ENCODE peak calls at places on chromosomes 11 and 22, in four cellular contexts. Y is CD8-positive, alpha-beta T cell; V is brain microvascular endothelial cell; Q is AG04450. Z is an unnamed sample.
A peak's percentile ranks its signal among the peaks of the same experiment; 100 is the strongest.

GRCh38 chr11:18253222-18253621 is 4.8 kb upstream of the SAA2 start:
- DNase-seq in Y (no peak), V (no peak), Q (no peak), Z (no peak)

GRCh38 chr11:104164028-104164520 is at the start of gene PDGFD:
- DNase-seq in Y (peak; percentile 40), V (peak; percentile 41), Q (peak; percentile 30), Z (no peak)

GRCh38 chr11:75815345-75815983 is 454 bp downstream of the UVRAG start:
- DNase-seq in Y (peak; percentile 38), V (peak; percentile 25), Q (no peak), Z (peak; percentile 19)

GRCh38 chr11:129992161-129992944 is 10.3 kb downstream of the PRDM10 start:
- DNase-seq in Y (peak; percentile 46), V (no peak), Q (no peak), Z (peak; percentile 26)

GRCh38 chr11:35288817-35289541 is 130.4 kb downstream of the SLC1A2 start:
- DNase-seq in Y (no peak), V (peak; percentile 63), Q (no peak), Z (no peak)

GRCh38 chr11:73140213-73141030 is 1.7 kb downstream of the FCHSD2 start:
- DNase-seq in Y (no peak), V (peak; percentile 39), Q (no peak), Z (no peak)

GRCh38 chr11:61777234-61778090 is 14.9 kb downstream of the TMEM258 start:
- DNase-seq in Y (peak; percentile 67), V (no peak), Q (no peak), Z (peak; percentile 47)

GRCh38 chr11:130006929-130007328 is 4.3 kb upstream of the PRDM10 start:
- DNase-seq in Y (no peak), V (no peak), Q (no peak), Z (no peak)

GRCh38 chr22:20656902-20657836 is 116.7 kb upstream of the SERPIND1 start:
- DNase-seq in Y (no peak), V (no peak), Q (no peak), Z (no peak)

GRCh38 chr11:900545-900944 is 10.1 kb downstream of the CHID1 start:
- DNase-seq in Y (no peak), V (no peak), Q (no peak), Z (no peak)

GRCh38 chr11:77152846-77153245 is 24.8 kb downstream of the MYO7A start:
- DNase-seq in Y (no peak), V (no peak), Q (no peak), Z (no peak)

GRCh38 chr11:116691779-116692178 is 81.0 kb downstream of the BUD13 start:
- DNase-seq in Y (peak; percentile 60), V (peak; percentile 11), Q (no peak), Z (peak; percentile 37)

GRCh38 chr11:47863189-47863892 is 15.2 kb upstream of the NUP160 start:
- DNase-seq in Y (no peak), V (peak; percentile 36), Q (peak; percentile 85), Z (no peak)

GRCh38 chr22:42214625-42215415 is 55.6 kb downstream of the TCF20 start:
- DNase-seq in Y (no peak), V (peak; percentile 7), Q (no peak), Z (no peak)

GRCh38 chr22:47031628-47031915 is 269.1 kb downstream of the TBC1D22A start:
- DNase-seq in Y (no peak), V (no peak), Q (no peak), Z (no peak)

GRCh38 chr11:133520707-133521106 is 11.6 kb downstream of the OPCML start:
- DNase-seq in Y (no peak), V (no peak), Q (no peak), Z (no peak)

GRCh38 chr11:28938091-28938490 is 829.9 kb downstream of the METTL15 start:
- DNase-seq in Y (no peak), V (no peak), Q (no peak), Z (no peak)

GRCh38 chr11:35302388-35302787 is 117.0 kb downstream of the SLC1A2 start:
- DNase-seq in Y (no peak), V (no peak), Q (no peak), Z (no peak)

GRCh38 chr11:10109836-10110235 is 184.2 kb downstream of the SBF2 start:
- DNase-seq in Y (no peak), V (no peak), Q (peak; percentile 67), Z (no peak)

GRCh38 chr11:10450451-10451398 is 4.3 kb upstream of the AMPD3 start:
- DNase-seq in Y (peak; percentile 53), V (no peak), Q (no peak), Z (peak; percentile 37)

GRCh38 chr11:133181066-133181465 is 351.2 kb downstream of the OPCML start:
- DNase-seq in Y (no peak), V (no peak), Q (no peak), Z (no peak)

GRCh38 chr11:66915046-66915832 is 42.9 kb downstream of the PC start:
- DNase-seq in Y (no peak), V (no peak), Q (no peak), Z (no peak)

GRCh38 chr11:125941606-125942275 is 4.1 kb upstream of the VSIG10L2 start:
- DNase-seq in Y (peak; percentile 53), V (no peak), Q (no peak), Z (peak; percentile 36)

GRCh38 chr11:121909571-121909970 is 206.4 kb downstream of the BLID start:
- DNase-seq in Y (no peak), V (no peak), Q (no peak), Z (no peak)

GRCh38 chr11:33891714-33892327 is at the start of gene LMO2:
- DNase-seq in Y (no peak), V (no peak), Q (no peak), Z (no peak)

GRCh38 chr11:2093575-2094353 is 45.4 kb downstream of the IGF2 start:
- DNase-seq in Y (no peak), V (no peak), Q (no peak), Z (no peak)
- TF ChIP-seq CTCF in Y (no peak), V (no peak), Q (no peak), Z (no peak)

GRCh38 chr11:65308281-65308891 is 6.3 kb upstream of the CDC42EP2 start:
- DNase-seq in Y (no peak), V (no peak), Q (no peak), Z (no peak)
- H3K27ac ChIP-seq in Y (no peak overlapping the region), V (no peak overlapping the region), Q (no peak overlapping the region), Z (no peak overlapping the region)

GRCh38 chr11:31809543-31809856 is 1.6 kb downstream of the PAX6 start:
- DNase-seq in Y (no peak), V (no peak), Q (no peak), Z (no peak)
- H3K27me3 ChIP-seq in Y (peaks cover 74% of the 10 kb centered on the region), V (peaks cover 95% of the 10 kb centered on the region), Q (peaks cover 97% of the 10 kb centered on the region), Z (peaks cover 97% of the 10 kb centered on the region)

DNA sequence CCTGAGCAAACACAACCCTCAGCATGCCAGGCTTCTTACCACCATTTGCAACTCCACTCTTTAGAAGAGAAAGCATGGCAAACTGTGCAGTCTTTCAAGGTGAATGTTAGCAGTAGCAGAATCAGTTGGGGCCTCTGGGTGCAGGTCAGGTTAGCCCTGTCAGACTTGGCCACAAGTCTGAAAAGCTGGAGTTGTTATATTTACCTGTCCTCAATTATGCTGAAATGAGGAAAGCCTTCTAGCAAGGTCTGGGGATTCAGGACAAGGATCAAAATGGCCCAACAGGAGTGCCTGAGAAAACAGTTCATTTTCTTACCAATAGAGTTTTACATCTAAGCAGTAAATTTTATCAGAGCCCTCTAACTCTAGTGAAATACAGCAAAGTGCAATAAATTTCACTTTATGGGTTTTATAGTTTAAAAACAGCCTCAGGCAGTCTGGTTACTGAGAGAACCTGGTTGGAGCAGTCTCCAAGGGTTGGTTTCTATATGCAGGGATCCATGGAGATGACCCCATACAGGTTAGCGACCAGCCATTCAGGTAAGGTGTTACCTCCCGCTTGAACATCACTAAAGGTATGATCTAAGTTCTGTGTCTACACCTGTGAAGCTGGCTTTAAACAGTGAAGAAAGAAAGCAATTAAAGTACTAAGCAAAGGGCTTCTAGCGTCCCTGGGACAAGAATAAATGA is 212.5 kb upstream of the MPPED2 start:
- DNase-seq in Y (no peak), V (no peak), Q (no peak), Z (no peak)
- TF ChIP-seq CTCF in Y (no peak), V (no peak), Q (no peak), Z (no peak)

GRCh38 chr11:84140386-84141169 is 854.4 kb upstream of the CCDC90B start:
- DNase-seq in Y (no peak), V (no peak), Q (no peak), Z (no peak)

GRCh38 chr11:84137960-84138359 is 851.8 kb upstream of the CCDC90B start:
- DNase-seq in Y (no peak), V (no peak), Q (no peak), Z (no peak)

GRCh38 chr11:84142411-84142810 is 856.2 kb upstream of the CCDC90B start:
- DNase-seq in Y (no peak), V (no peak), Q (no peak), Z (no peak)

DNA sequence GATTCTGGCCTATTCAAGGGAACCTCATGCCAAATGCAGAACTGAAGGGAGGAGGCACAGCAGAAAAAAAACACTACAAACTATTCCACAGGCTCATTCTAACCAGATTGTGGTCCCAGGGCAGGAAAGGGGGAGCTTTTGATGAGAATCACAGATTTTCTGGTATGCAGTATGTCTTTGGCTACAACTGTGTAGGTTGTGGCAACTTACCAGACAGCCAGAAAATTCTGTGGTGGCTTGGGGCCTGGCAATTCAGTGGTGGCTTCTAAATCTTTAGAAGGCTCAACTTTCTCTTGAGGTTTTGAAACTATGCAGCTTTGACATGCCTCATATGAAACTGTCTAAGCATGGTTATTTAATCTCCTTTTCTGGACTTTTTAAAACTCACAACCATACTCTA is 850.8 kb upstream of the CCDC90B start:
- DNase-seq in Y (no peak), V (no peak), Q (no peak), Z (no peak)
- H3K27ac ChIP-seq in Y (no peak overlapping the region), V (no peak overlapping the region), Q (no peak overlapping the region), Z (no peak overlapping the region)

GRCh38 chr22:30453731-30454510 is 17.9 kb downstream of the SEC14L3 start:
- DNase-seq in Y (no peak), V (no peak), Q (no peak), Z (no peak)
- H3K27me3 ChIP-seq in Y (no peaks in the 10 kb centered on the region), V (no peaks in the 10 kb centered on the region), Q (peaks cover 13% of the 10 kb centered on the region), Z (peaks cover 8% of the 10 kb centered on the region)

GRCh38 chr11:69644962-69645675 is 4.2 kb downstream of the CCND1 start:
- DNase-seq in Y (no peak), V (no peak), Q (no peak), Z (no peak)
- TF ChIP-seq CTCF in Y (no peak), V (peak; percentile 30), Q (no peak), Z (no peak)

Z was measured in CD4-positive, alpha-beta T cell.